ENCODE peak calls at places on chromosomes 6 and 20, in eight cellular contexts. G is body of pancreas, X is heart left ventricle, T is prostate gland, I is amniotic epithelial cell, H is hypothalamus, B is posterior cingulate gyrus, R is tibial artery. M is an unnamed sample.

GRCh38 chr20:31595654-31596411 is 9.3 kb upstream of the ID1 start:
- DNase-seq in G (peak), X (peak), T (no peak), I (peak), H (no peak), B (no peak), R (peak), M (peak)

GRCh38 chr6:137102851-137103492 is 58.2 kb upstream of the IL20RA start:
- DNase-seq in G (no peak), X (no peak), T (no peak), I (no peak), H (no peak), B (no peak), R (no peak), M (no peak)

GRCh38 chr6:90226257-90226656 is 70.4 kb downstream of the BACH2 start:
- DNase-seq in G (no peak), X (no peak), T (no peak), I (peak), H (no peak), B (no peak), R (no peak), M (no peak)

GRCh38 chr20:21396921-21397340 is 395 bp downstream of the NKX2-4 start:
- DNase-seq in G (no peak), X (no peak), T (no peak), I (no peak), H (no peak), B (no peak), R (no peak), M (no peak)

GRCh38 chr20:54078296-54078695 is 7.9 kb upstream of the BCAS1 start:
- DNase-seq in G (no peak), X (no peak), T (no peak), I (no peak), H (no peak), B (no peak), R (no peak), M (no peak)

GRCh38 chr20:44028868-44029847 is 114.5 kb downstream of the TOX2 start:
- DNase-seq in G (no peak), X (no peak), T (no peak), I (no peak), H (no peak), B (no peak), R (no peak), M (no peak)

GRCh38 chr20:35561268-35561667 is 19.4 kb downstream of the ERGIC3 start:
- DNase-seq in G (peak), X (no peak), T (no peak), I (peak), H (peak), B (no peak), R (no peak), M (no peak)

GRCh38 chr6:161651949-161652348 is 378.1 kb upstream of the AGPAT4 start:
- DNase-seq in G (no peak), X (no peak), T (no peak), I (no peak), H (no peak), B (no peak), R (no peak), M (no peak)

GRCh38 chr20:42260216-42260615 is 642.0 kb upstream of the CHD6 start:
- DNase-seq in G (no peak), X (no peak), T (no peak), I (no peak), H (no peak), B (no peak), R (no peak), M (no peak)

GRCh38 chr20:20405619-20406018 is 37.7 kb downstream of the INSM1 start:
- DNase-seq in G (no peak), X (no peak), T (no peak), I (no peak), H (no peak), B (no peak), R (no peak), M (no peak)

GRCh38 chr20:43537921-43538854 is 20.6 kb upstream of the SGK2 start:
- DNase-seq in G (peak), X (no peak), T (peak), I (peak), H (peak), B (peak), R (peak), M (peak)

GRCh38 chr6:154471609-154472362 is 38.7 kb downstream of the CNKSR3 start:
- DNase-seq in G (no peak), X (no peak), T (peak), I (no peak), H (no peak), B (no peak), R (no peak), M (no peak)

GRCh38 chr6:93789532-93789931 is 370.2 kb upstream of the EPHA7 start:
- DNase-seq in G (no peak), X (no peak), T (no peak), I (peak), H (no peak), B (no peak), R (no peak), M (no peak)

GRCh38 chr6:4133941-4134838 is 1.2 kb downstream of the ECI2 start:
- DNase-seq in G (peak), X (no peak), T (peak), I (no peak), H (no peak), B (no peak), R (peak), M (no peak)

GRCh38 chr6:162313922-162314660 is 413.5 kb downstream of the PRKN start:
- DNase-seq in G (no peak), X (no peak), T (no peak), I (no peak), H (no peak), B (no peak), R (no peak), M (no peak)

GRCh38 chr6:26401987-26402658 is at the start of gene BTN3A1:
- DNase-seq in G (peak), X (peak), T (peak), I (peak), H (peak), B (no peak), R (peak), M (peak)

GRCh38 chr6:3421763-3422456 is 34.9 kb downstream of the SLC22A23 start:
- DNase-seq in G (no peak), X (no peak), T (no peak), I (peak), H (no peak), B (no peak), R (no peak), M (no peak)

GRCh38 chr20:15823718-15824117 is 749.5 kb downstream of the KIF16B start:
- DNase-seq in G (no peak), X (no peak), T (no peak), I (no peak), H (no peak), B (no peak), R (no peak), M (no peak)

GRCh38 chr6:135087803-135088202 is 33.2 kb upstream of the HBS1L start:
- DNase-seq in G (peak), X (no peak), T (no peak), I (no peak), H (no peak), B (no peak), R (no peak), M (no peak)

GRCh38 chr20:62305149-62305764 is 2.5 kb downstream of the ADRM1 start:
- DNase-seq in G (peak), X (no peak), T (no peak), I (no peak), H (no peak), B (no peak), R (no peak), M (no peak)

GRCh38 chr20:25496968-25497401 is 88.3 kb downstream of the NINL start:
- DNase-seq in G (peak), X (peak), T (peak), I (no peak), H (no peak), B (no peak), R (no peak), M (no peak)

GRCh38 chr6:14734052-14734415 is 511.8 kb upstream of the JARID2 start:
- DNase-seq in G (no peak), X (no peak), T (no peak), I (no peak), H (no peak), B (no peak), R (no peak), M (no peak)

M was measured in mucosa of gallbladder.